ENCODE peak calls at places on chromosomes 13 and 19, in five cellular contexts. One of them, this sample, is unnamed.

GRCh38 chr13:89212186-89212585 is 1541.0 kb downstream of the SLITRK5 start:
- DNase-seq in left lung: no peak
- DNase-seq in colonic mucosa: no peak
- DNase-seq in naive thymus-derived CD4-positive, alpha-beta T cell: no peak
- DNase-seq in psoas muscle: no peak
- DNase-seq in this sample: no peak

GRCh38 chr19:2982983-2983350 is 5.6 kb downstream of the TLE6 start:
- DNase-seq in left lung: peak; percentile 63
- DNase-seq in colonic mucosa: peak; percentile 68
- DNase-seq in naive thymus-derived CD4-positive, alpha-beta T cell: no peak
- DNase-seq in psoas muscle: peak; percentile 92
- DNase-seq in this sample: peak; percentile 85

GRCh38 chr19:24101459-24102122 is 14.6 kb downstream of the ZNF254 start:
- DNase-seq in left lung: no peak
- DNase-seq in colonic mucosa: no peak
- DNase-seq in naive thymus-derived CD4-positive, alpha-beta T cell: no peak
- DNase-seq in psoas muscle: no peak
- DNase-seq in this sample: no peak

GRCh38 chr13:45445053-45445452 is 19.7 kb upstream of the COG3 start:
- DNase-seq in left lung: no peak
- DNase-seq in colonic mucosa: no peak
- DNase-seq in naive thymus-derived CD4-positive, alpha-beta T cell: no peak
- DNase-seq in psoas muscle: no peak
- DNase-seq in this sample: no peak

GRCh38 chr19:4373601-4374441 is 26.5 kb downstream of the SH3GL1 start:
- DNase-seq in left lung: no peak
- DNase-seq in colonic mucosa: no peak
- DNase-seq in naive thymus-derived CD4-positive, alpha-beta T cell: no peak
- DNase-seq in psoas muscle: peak; percentile 83
- DNase-seq in this sample: no peak

GRCh38 chr13:20637811-20638210 is 65.7 kb upstream of the IL17D start:
- DNase-seq in left lung: no peak
- DNase-seq in colonic mucosa: no peak
- DNase-seq in naive thymus-derived CD4-positive, alpha-beta T cell: no peak
- DNase-seq in psoas muscle: no peak
- DNase-seq in this sample: no peak

GRCh38 chr13:94481966-94482365 is 2.5 kb upstream of the DCT start:
- DNase-seq in left lung: peak; percentile 37
- DNase-seq in colonic mucosa: no peak
- DNase-seq in naive thymus-derived CD4-positive, alpha-beta T cell: no peak
- DNase-seq in psoas muscle: peak; percentile 59
- DNase-seq in this sample: no peak

GRCh38 chr19:5222178-5222577 is 118.4 kb downstream of the PTPRS start:
- DNase-seq in left lung: no peak
- DNase-seq in colonic mucosa: no peak
- DNase-seq in naive thymus-derived CD4-positive, alpha-beta T cell: no peak
- DNase-seq in psoas muscle: no peak
- DNase-seq in this sample: no peak

GRCh38 chr13:112449545-112449930 is 73.4 kb downstream of the SPACA7 start:
- DNase-seq in left lung: no peak
- DNase-seq in colonic mucosa: peak; percentile 4
- DNase-seq in naive thymus-derived CD4-positive, alpha-beta T cell: no peak
- DNase-seq in psoas muscle: peak; percentile 46
- DNase-seq in this sample: no peak

GRCh38 chr13:111927181-111927540 is 139.8 kb upstream of the SOX1 start:
- DNase-seq in left lung: peak; percentile 3
- DNase-seq in colonic mucosa: no peak
- DNase-seq in naive thymus-derived CD4-positive, alpha-beta T cell: no peak
- DNase-seq in psoas muscle: no peak
- DNase-seq in this sample: no peak

GRCh38 chr13:95494082-95494681 is 58.3 kb upstream of the CLDN10 start:
- DNase-seq in left lung: no peak
- DNase-seq in colonic mucosa: peak; percentile 40
- DNase-seq in naive thymus-derived CD4-positive, alpha-beta T cell: no peak
- DNase-seq in psoas muscle: no peak
- DNase-seq in this sample: peak; percentile 78

GRCh38 chr19:33904681-33905080 is 108.0 kb downstream of the KCTD15 start:
- DNase-seq in left lung: no peak
- DNase-seq in colonic mucosa: no peak
- DNase-seq in naive thymus-derived CD4-positive, alpha-beta T cell: no peak
- DNase-seq in psoas muscle: no peak
- DNase-seq in this sample: peak; percentile 19

GRCh38 chr13:20473888-20474287 is 51.8 kb downstream of the CRYL1 start:
- DNase-seq in left lung: no peak
- DNase-seq in colonic mucosa: no peak
- DNase-seq in naive thymus-derived CD4-positive, alpha-beta T cell: no peak
- DNase-seq in psoas muscle: no peak
- DNase-seq in this sample: no peak

GRCh38 chr19:2181618-2181997 is 17.9 kb downstream of the DOT1L start:
- DNase-seq in left lung: no peak
- DNase-seq in colonic mucosa: no peak
- DNase-seq in naive thymus-derived CD4-positive, alpha-beta T cell: no peak
- DNase-seq in psoas muscle: no peak
- DNase-seq in this sample: no peak

GRCh38 chr19:18421371-18421959 is 2.3 kb downstream of the SSBP4 start:
- DNase-seq in left lung: no peak
- DNase-seq in colonic mucosa: no peak
- DNase-seq in naive thymus-derived CD4-positive, alpha-beta T cell: no peak
- DNase-seq in psoas muscle: no peak
- DNase-seq in this sample: no peak

GRCh38 chr19:5621311-5621944 is 1.1 kb downstream of the SAFB2 start:
- DNase-seq in left lung: no peak
- DNase-seq in colonic mucosa: peak; percentile 27
- DNase-seq in naive thymus-derived CD4-positive, alpha-beta T cell: no peak
- DNase-seq in psoas muscle: peak; percentile 64
- DNase-seq in this sample: no peak

GRCh38 chr19:32416749-32417469 is 11.3 kb downstream of the DPY19L3 start:
- DNase-seq in left lung: no peak
- DNase-seq in colonic mucosa: no peak
- DNase-seq in naive thymus-derived CD4-positive, alpha-beta T cell: no peak
- DNase-seq in psoas muscle: no peak
- DNase-seq in this sample: no peak

GRCh38 chr19:46654621-46655152 is 6.3 kb downstream of the DACT3 start:
- DNase-seq in left lung: no peak
- DNase-seq in colonic mucosa: no peak
- DNase-seq in naive thymus-derived CD4-positive, alpha-beta T cell: no peak
- DNase-seq in psoas muscle: no peak
- DNase-seq in this sample: peak; percentile 58

GRCh38 chr19:14114854-14115253 is 2.7 kb downstream of the PRKACA start:
- DNase-seq in left lung: peak; percentile 56
- DNase-seq in colonic mucosa: peak; percentile 60
- DNase-seq in naive thymus-derived CD4-positive, alpha-beta T cell: no peak
- DNase-seq in psoas muscle: peak; percentile 86
- DNase-seq in this sample: peak; percentile 54

GRCh38 chr13:99289265-99289664 is 17.9 kb downstream of the GPR183 start:
- DNase-seq in left lung: no peak
- DNase-seq in colonic mucosa: no peak
- DNase-seq in naive thymus-derived CD4-positive, alpha-beta T cell: no peak
- DNase-seq in psoas muscle: no peak
- DNase-seq in this sample: no peak

GRCh38 chr13:99289674-99290337 is 17.4 kb downstream of the GPR183 start:
- DNase-seq in left lung: no peak
- DNase-seq in colonic mucosa: no peak
- DNase-seq in naive thymus-derived CD4-positive, alpha-beta T cell: no peak
- DNase-seq in psoas muscle: no peak
- DNase-seq in this sample: no peak

GRCh38 chr13:99288069-99288468 is 19.1 kb downstream of the GPR183 start:
- DNase-seq in left lung: no peak
- DNase-seq in colonic mucosa: no peak
- DNase-seq in naive thymus-derived CD4-positive, alpha-beta T cell: no peak
- DNase-seq in psoas muscle: no peak
- DNase-seq in this sample: no peak

GRCh38 chr13:99285432-99286182 is 21.6 kb downstream of the GPR183 start:
- DNase-seq in left lung: no peak
- DNase-seq in colonic mucosa: peak; percentile 45
- DNase-seq in naive thymus-derived CD4-positive, alpha-beta T cell: no peak
- DNase-seq in psoas muscle: no peak
- DNase-seq in this sample: no peak

GRCh38 chr13:99287544-99287943 is 19.7 kb downstream of the GPR183 start:
- DNase-seq in left lung: no peak
- DNase-seq in colonic mucosa: no peak
- DNase-seq in naive thymus-derived CD4-positive, alpha-beta T cell: no peak
- DNase-seq in psoas muscle: peak; percentile 52
- DNase-seq in this sample: no peak
- H3K4me1 ChIP-seq in left lung: peaks cover 14% of the 10 kb centered on the region
- H3K4me1 ChIP-seq in colonic mucosa: no peaks in the 10 kb centered on the region
- H3K4me1 ChIP-seq in naive thymus-derived CD4-positive, alpha-beta T cell: peaks cover 84% of the 10 kb centered on the region
- H3K4me1 ChIP-seq in psoas muscle: peaks cover 31% of the 10 kb centered on the region
- H3K4me1 ChIP-seq in this sample: no peaks in the 10 kb centered on the region

DNA sequence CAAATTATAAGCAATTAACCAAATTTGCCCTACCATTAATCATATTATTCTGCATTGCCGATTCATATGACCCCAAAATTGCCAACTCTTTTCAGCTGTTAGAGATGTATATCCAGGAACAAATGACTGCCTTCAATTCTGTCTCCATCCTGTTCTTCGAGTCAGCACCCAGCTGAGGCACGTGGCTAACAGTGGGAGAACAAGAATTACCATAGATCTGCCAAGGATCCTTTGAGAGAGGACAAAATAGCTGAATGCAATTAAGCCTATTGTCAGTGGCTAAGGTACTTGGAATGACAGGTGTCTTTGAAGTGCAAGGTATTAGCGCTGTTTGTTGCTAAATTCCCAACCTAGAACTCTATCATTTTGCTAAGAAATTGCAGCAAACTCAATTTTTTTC is 426.1 kb downstream of the TSHZ3 start:
- DNase-seq in left lung: no peak
- DNase-seq in colonic mucosa: no peak
- DNase-seq in naive thymus-derived CD4-positive, alpha-beta T cell: no peak
- DNase-seq in psoas muscle: no peak
- DNase-seq in this sample: no peak
- H3K4me3 ChIP-seq in left lung: no peak overlapping the region
- H3K4me3 ChIP-seq in colonic mucosa: no peak overlapping the region
- H3K4me3 ChIP-seq in naive thymus-derived CD4-positive, alpha-beta T cell: no peak overlapping the region
- H3K4me3 ChIP-seq in psoas muscle: no peak overlapping the region
- H3K4me3 ChIP-seq in this sample: no peak overlapping the region

GRCh38 chr13:24221007-24221406 is 60.5 kb downstream of the SPATA13 start:
- DNase-seq in left lung: no peak
- DNase-seq in colonic mucosa: no peak
- DNase-seq in naive thymus-derived CD4-positive, alpha-beta T cell: no peak
- DNase-seq in psoas muscle: no peak
- DNase-seq in this sample: peak; percentile 86
- H3K4me1 ChIP-seq in left lung: peaks cover 17% of the 10 kb centered on the region
- H3K4me1 ChIP-seq in colonic mucosa: no peaks in the 10 kb centered on the region
- H3K4me1 ChIP-seq in naive thymus-derived CD4-positive, alpha-beta T cell: peaks cover 13% of the 10 kb centered on the region
- H3K4me1 ChIP-seq in psoas muscle: no peaks in the 10 kb centered on the region
- H3K4me1 ChIP-seq in this sample: peaks cover 23% of the 10 kb centered on the region

DNA sequence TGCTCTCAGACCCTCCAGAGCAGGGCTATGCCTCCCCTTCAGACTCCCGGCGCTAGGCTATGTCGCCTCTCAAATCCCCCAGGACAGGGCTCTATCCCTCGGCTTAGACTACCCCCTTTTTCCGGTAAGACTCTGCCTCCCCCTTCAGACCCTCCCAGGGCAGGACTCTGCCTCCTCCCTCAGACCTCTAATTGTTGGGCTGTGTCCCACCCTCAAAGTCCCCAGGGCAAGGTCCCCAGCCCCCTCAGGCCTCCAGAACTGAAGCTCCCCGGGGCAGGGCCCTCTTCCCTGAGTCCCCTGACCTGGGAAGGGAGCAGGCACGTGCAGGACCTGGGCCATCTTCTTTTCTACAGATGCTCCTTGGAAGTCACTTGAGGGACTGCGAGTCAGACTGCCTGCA is 3.2 kb downstream of the KANK2 start:
- DNase-seq in left lung: no peak
- DNase-seq in colonic mucosa: no peak
- DNase-seq in naive thymus-derived CD4-positive, alpha-beta T cell: no peak
- DNase-seq in psoas muscle: no peak
- DNase-seq in this sample: no peak
- H3K4me3 ChIP-seq in left lung: no peak overlapping the region
- H3K4me3 ChIP-seq in colonic mucosa: peak overlapping the region; percentile 5
- H3K4me3 ChIP-seq in naive thymus-derived CD4-positive, alpha-beta T cell: no peak overlapping the region
- H3K4me3 ChIP-seq in psoas muscle: peak overlapping the region; percentile 76
- H3K4me3 ChIP-seq in this sample: no peak overlapping the region

GRCh38 chr19:45138303-45138751 is 22.5 kb downstream of the NKPD1 start:
- DNase-seq in left lung: no peak
- DNase-seq in colonic mucosa: no peak
- DNase-seq in naive thymus-derived CD4-positive, alpha-beta T cell: no peak
- DNase-seq in psoas muscle: no peak
- DNase-seq in this sample: no peak
- H3K4me1 ChIP-seq in left lung: no peaks in the 10 kb centered on the region
- H3K4me1 ChIP-seq in colonic mucosa: no peaks in the 10 kb centered on the region
- H3K4me1 ChIP-seq in naive thymus-derived CD4-positive, alpha-beta T cell: no peaks in the 10 kb centered on the region
- H3K4me1 ChIP-seq in psoas muscle: peaks cover 4% of the 10 kb centered on the region
- H3K4me1 ChIP-seq in this sample: peaks cover 20% of the 10 kb centered on the region

GRCh38 chr13:57631607-57632275 is at the start of gene PCDH17:
- DNase-seq in left lung: peak; percentile 40
- DNase-seq in colonic mucosa: no peak
- DNase-seq in naive thymus-derived CD4-positive, alpha-beta T cell: no peak
- DNase-seq in psoas muscle: peak; percentile 53
- DNase-seq in this sample: no peak
- H3K4me3 ChIP-seq in left lung: peak within 1 kb of the TSS; percentile 33
- H3K4me3 ChIP-seq in colonic mucosa: peak within 1 kb of the TSS; percentile 19
- H3K4me3 ChIP-seq in naive thymus-derived CD4-positive, alpha-beta T cell: peak within 1 kb of the TSS; percentile 46
- H3K4me3 ChIP-seq in psoas muscle: peak within 1 kb of the TSS; percentile 67
- H3K4me3 ChIP-seq in this sample: no peak within 1 kb of the TSS

DNA sequence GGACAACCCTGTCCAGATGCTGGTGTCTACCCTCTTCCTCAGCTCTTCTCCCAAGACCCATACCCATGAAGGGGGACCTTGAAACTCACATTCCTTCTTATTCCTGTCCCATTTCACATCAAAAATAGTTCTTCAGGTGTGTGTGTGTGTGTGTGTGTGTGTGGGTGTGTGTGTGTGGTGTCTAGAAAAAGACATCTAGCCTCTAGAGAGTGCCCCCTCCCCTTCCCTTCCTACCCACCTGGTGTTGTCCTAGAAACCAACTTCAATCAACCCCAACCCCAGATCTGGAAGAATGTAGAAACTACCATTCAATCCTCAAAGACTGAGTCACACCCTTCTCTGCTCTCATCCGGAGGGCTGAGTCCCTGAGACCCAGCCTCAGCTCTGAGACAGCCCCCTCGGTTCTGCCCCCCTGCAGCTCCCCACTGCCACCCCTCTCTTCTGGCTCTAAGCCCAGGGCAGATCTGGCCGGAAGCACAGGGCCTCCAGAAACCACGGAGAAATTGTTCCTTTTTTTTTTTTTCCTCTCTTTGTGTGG is 3.5 kb downstream of the KCNN4 start:
- DNase-seq in left lung: no peak
- DNase-seq in colonic mucosa: no peak
- DNase-seq in naive thymus-derived CD4-positive, alpha-beta T cell: peak; percentile 54
- DNase-seq in psoas muscle: peak; percentile 53
- DNase-seq in this sample: peak; percentile 59
- H3K4me1 ChIP-seq in left lung: peaks cover 14% of the 10 kb centered on the region
- H3K4me1 ChIP-seq in colonic mucosa: peaks cover 20% of the 10 kb centered on the region
- H3K4me1 ChIP-seq in naive thymus-derived CD4-positive, alpha-beta T cell: peaks cover 27% of the 10 kb centered on the region
- H3K4me1 ChIP-seq in psoas muscle: peaks cover 4% of the 10 kb centered on the region
- H3K4me1 ChIP-seq in this sample: peaks cover 8% of the 10 kb centered on the region

GRCh38 chr19:45321848-45322247 is 827 bp downstream of the CKM start:
- DNase-seq in left lung: no peak
- DNase-seq in colonic mucosa: no peak
- DNase-seq in naive thymus-derived CD4-positive, alpha-beta T cell: no peak
- DNase-seq in psoas muscle: peak; percentile 86
- DNase-seq in this sample: peak; percentile 59

GRCh38 chr19:45323671-45324081 is 1.0 kb upstream of the CKM start:
- DNase-seq in left lung: no peak
- DNase-seq in colonic mucosa: no peak
- DNase-seq in naive thymus-derived CD4-positive, alpha-beta T cell: no peak
- DNase-seq in psoas muscle: peak; percentile 91
- DNase-seq in this sample: peak; percentile 57

GRCh38 chr19:45324349-45324907 is 1.8 kb upstream of the CKM start:
- DNase-seq in left lung: no peak
- DNase-seq in colonic mucosa: no peak
- DNase-seq in naive thymus-derived CD4-positive, alpha-beta T cell: no peak
- DNase-seq in psoas muscle: no peak
- DNase-seq in this sample: no peak

GRCh38 chr19:45322311-45322710 is 364 bp downstream of the CKM start:
- DNase-seq in left lung: no peak
- DNase-seq in colonic mucosa: no peak
- DNase-seq in naive thymus-derived CD4-positive, alpha-beta T cell: no peak
- DNase-seq in psoas muscle: no peak
- DNase-seq in this sample: peak; percentile 37

GRCh38 chr19:45322744-45323281 is at the start of gene CKM:
- DNase-seq in left lung: no peak
- DNase-seq in colonic mucosa: no peak
- DNase-seq in naive thymus-derived CD4-positive, alpha-beta T cell: no peak
- DNase-seq in psoas muscle: peak; percentile 79
- DNase-seq in this sample: no peak
- H3K4me3 ChIP-seq in left lung: no peak within 1 kb of the TSS
- H3K4me3 ChIP-seq in colonic mucosa: no peak within 1 kb of the TSS
- H3K4me3 ChIP-seq in naive thymus-derived CD4-positive, alpha-beta T cell: no peak within 1 kb of the TSS
- H3K4me3 ChIP-seq in psoas muscle: peak within 1 kb of the TSS; percentile 66
- H3K4me3 ChIP-seq in this sample: peak within 1 kb of the TSS; percentile 34